ENCODE peak calls at places on chromosomes 5 and 9, in seven cellular contexts. K is neural crest cell; T is foreskin fibroblast; Z is WTC11; A is ACHN; W is stimulated activated CD8-positive, alpha-beta memory T cell treated with anti-CD3 and anti-CD28 coated beads, Interleukin-4, amount 100 ng/mL, for 24 hours; J is stimulated activated effector memory CD8-positive, alpha-beta T cell treated with anti-CD3 and anti-CD28 coated beads, Interleukin-12 subunit alpha, Interleukin-12 subunit beta, amount 100 ng/mL, for 72 hours. U is an unnamed sample.

GRCh38 chr5:78718185-78718584 is 69.6 kb upstream of the LHFPL2 start:
- DNase-seq in K (no peak), T (no peak), Z (no peak), A (no peak), W (no peak), J (no peak), U (no peak)

GRCh38 chr5:33474004-33474403 is 33.2 kb downstream of the TARS1 start:
- DNase-seq in K (no peak), T (no peak), Z (no peak), A (no peak), W (no peak), J (no peak), U (no peak)

GRCh38 chr5:159864885-159865622 is 51.2 kb upstream of the ADRA1B start:
- DNase-seq in K (no peak), T (peak; percentile 40), Z (no peak), A (no peak), W (no peak), J (no peak), U (no peak)

GRCh38 chr5:174775071-174775470 is 50.7 kb downstream of the MSX2 start:
- DNase-seq in K (no peak), T (no peak), Z (no peak), A (no peak), W (no peak), J (no peak), U (no peak)

GRCh38 chr5:81779125-81779934 is 28.4 kb upstream of the SSBP2 start:
- DNase-seq in K (no peak), T (peak; percentile 48), Z (no peak), A (peak; percentile 32), W (no peak), J (peak; percentile 8), U (no peak)

GRCh38 chr5:168424506-168425298 is 61.6 kb upstream of the RARS1 start:
- DNase-seq in K (no peak), T (peak; percentile 47), Z (no peak), A (no peak), W (no peak), J (no peak), U (no peak)

GRCh38 chr9:98851730-98852462 is 44.4 kb downstream of the GALNT12 start:
- DNase-seq in K (no peak), T (no peak), Z (no peak), A (no peak), W (peak; percentile 3), J (peak; percentile 10), U (no peak)

GRCh38 chr5:153496835-153497234 is 6.4 kb downstream of the GRIA1 start:
- DNase-seq in K (no peak), T (peak; percentile 81), Z (no peak), A (peak; percentile 41), W (no peak), J (no peak), U (no peak)

GRCh38 chr5:98248949-98249348 is 524.5 kb upstream of the RGMB start:
- DNase-seq in K (no peak), T (peak; percentile 82), Z (no peak), A (no peak), W (no peak), J (no peak), U (no peak)

GRCh38 chr5:132819468-132819867 is 6.4 kb downstream of the SOWAHA start:
- DNase-seq in K (no peak), T (no peak), Z (no peak), A (no peak), W (no peak), J (no peak), U (no peak)

GRCh38 chr5:146313027-146313426 is 25.6 kb upstream of the POU4F3 start:
- DNase-seq in K (no peak), T (no peak), Z (no peak), A (no peak), W (no peak), J (no peak), U (no peak)

GRCh38 chr9:122931851-122932199 is 513 bp upstream of the ZBTB26 start:
- DNase-seq in K (no peak), T (no peak), Z (no peak), A (peak; percentile 39), W (no peak), J (no peak), U (no peak)

GRCh38 chr9:81207651-81208050 is 481.7 kb downstream of the TLE1 start:
- DNase-seq in K (no peak), T (no peak), Z (no peak), A (no peak), W (no peak), J (no peak), U (no peak)

GRCh38 chr5:156526081-156527017 is 199.4 kb downstream of the SGCD start:
- DNase-seq in K (no peak), T (peak; percentile 24), Z (no peak), A (no peak), W (no peak), J (no peak), U (no peak)

GRCh38 chr5:168712280-168712924 is 133.2 kb upstream of the PANK3 start:
- DNase-seq in K (no peak), T (peak; percentile 91), Z (no peak), A (peak; percentile 74), W (no peak), J (no peak), U (no peak)

GRCh38 chr5:177304392-177305119 is 957 bp downstream of the PRELID1 start:
- DNase-seq in K (no peak), T (no peak), Z (no peak), A (no peak), W (no peak), J (no peak), U (no peak)

GRCh38 chr5:179550511-179551342 is at the start of gene RUFY1:
- DNase-seq in K (peak; percentile 67), T (peak; percentile 91), Z (peak; percentile 72), A (peak; percentile 64), W (peak; percentile 74), J (peak; percentile 80), U (peak; percentile 69)

GRCh38 chr5:89930591-89931383 is 478.8 kb downstream of the CETN3 start:
- DNase-seq in K (no peak), T (peak; percentile 75), Z (no peak), A (peak; percentile 55), W (no peak), J (no peak), U (no peak)

GRCh38 chr5:123474238-123474637 is 37.7 kb upstream of the CSNK1G3 start:
- DNase-seq in K (no peak), T (peak; percentile 84), Z (no peak), A (no peak), W (no peak), J (no peak), U (no peak)